ENCODE peak calls at places on chromosomes 13 and 19, in seven cellular contexts. M, Q, X, U, C, O and Z are unnamed samples.

GRCh38 chr13:95509521-95510315 is 42.8 kb upstream of the CLDN10 start:
- DNase-seq in M (peak), Q (peak), X (no peak), U (no peak), C (no peak), O (peak), Z (no peak)

GRCh38 chr19:47371269-47371668 is 22.2 kb downstream of the DHX34 start:
- DNase-seq in M (no peak), Q (no peak), X (no peak), U (no peak), C (no peak), O (no peak), Z (no peak)

GRCh38 chr19:2328401-2329161 is at the start of the genes LSM7 and SPPL2B:
- DNase-seq in M (peak), Q (peak), X (peak), U (peak), C (peak), O (peak), Z (peak)

GRCh38 chr13:96090240-96091101 is 564 bp downstream of the HS6ST3 start:
- DNase-seq in M (peak), Q (no peak), X (peak), U (peak), C (peak), O (no peak), Z (peak)

GRCh38 chr19:6720369-6721112 is at the start of gene C3:
- DNase-seq in M (no peak), Q (no peak), X (peak), U (peak), C (no peak), O (peak), Z (peak)

GRCh38 chr19:45790942-45791341 is 1.7 kb downstream of the DMWD start:
- DNase-seq in M (no peak), Q (no peak), X (no peak), U (no peak), C (no peak), O (no peak), Z (no peak)

GRCh38 chr19:50492303-50493052 is 15.8 kb upstream of the GARIN5A start:
- DNase-seq in M (no peak), Q (peak), X (peak), U (no peak), C (peak), O (no peak), Z (no peak)

GRCh38 chr19:16075430-16076153 is 703 bp upstream of the TPM4 start:
- DNase-seq in M (no peak), Q (no peak), X (no peak), U (no peak), C (peak), O (no peak), Z (no peak)

DNA sequence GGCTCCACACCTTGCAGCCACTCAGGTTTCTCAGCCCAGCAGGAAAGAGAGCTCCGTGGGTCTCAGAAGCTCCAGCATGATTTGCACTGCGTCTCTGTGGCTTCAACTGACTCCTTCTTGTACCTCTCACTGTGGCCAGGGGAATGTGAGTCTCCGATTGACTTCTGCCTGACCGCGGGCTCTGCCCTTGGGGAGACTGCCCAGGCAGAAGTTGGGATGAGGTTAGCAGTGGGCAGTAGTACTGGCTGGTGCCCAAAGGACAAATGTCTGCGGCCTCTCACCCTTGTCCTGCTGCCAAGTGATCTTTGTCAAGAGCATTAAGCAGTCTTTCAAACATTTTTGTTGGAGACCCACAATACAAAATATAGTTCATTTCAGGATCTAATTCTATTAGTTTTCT is 34.4 kb upstream of the FXYD3 start:
- DNase-seq in M (no peak), Q (no peak), X (no peak), U (peak), C (no peak), O (no peak), Z (no peak)
- H3K4me3 ChIP-seq in M (no peak), Q (no peak), X (no peak), U (no peak), C (no peak), O (no peak), Z (no peak)

DNA sequence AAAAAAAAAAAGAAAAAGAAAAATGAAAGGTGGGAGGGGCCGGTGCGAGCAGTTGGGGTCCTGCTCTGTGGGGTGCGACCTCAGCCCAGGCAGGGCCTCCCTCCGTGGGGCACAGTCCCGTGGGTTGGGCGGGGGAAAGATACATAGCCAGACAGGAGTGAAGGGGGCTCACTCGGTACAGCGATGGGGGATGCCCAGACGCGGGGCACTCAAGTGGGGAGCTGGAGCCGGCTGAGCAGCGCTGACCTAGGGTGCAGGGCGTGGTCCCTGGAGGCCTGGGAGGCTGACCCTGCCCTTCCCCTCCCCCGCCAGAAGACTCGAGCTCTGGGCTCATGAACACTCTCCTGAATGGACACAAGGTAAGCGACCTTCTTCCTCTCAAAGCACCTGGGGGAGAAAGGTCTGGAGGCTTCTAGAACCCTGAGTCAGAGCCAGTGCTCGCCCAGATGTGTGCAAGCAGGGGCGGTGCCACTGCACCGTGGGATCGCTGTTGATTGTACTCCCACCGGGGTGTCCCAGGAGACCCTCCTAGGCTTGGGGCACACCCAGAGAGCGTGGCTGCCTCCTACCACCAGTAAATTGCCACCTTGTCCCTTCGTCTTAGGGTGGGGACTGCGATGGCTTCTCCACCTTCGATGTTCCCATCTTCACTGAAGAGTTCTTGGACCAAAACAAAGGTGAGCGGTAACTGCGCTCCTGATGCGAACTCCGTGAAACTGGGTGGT is 3.4 kb downstream of the HMG20B start:
- DNase-seq in M (no peak), Q (no peak), X (no peak), U (no peak), C (no peak), O (no peak), Z (no peak)
- H3K4me3 ChIP-seq in M (no peak), Q (no peak), X (peak), U (no peak), C (peak), O (no peak), Z (peak)

DNA sequence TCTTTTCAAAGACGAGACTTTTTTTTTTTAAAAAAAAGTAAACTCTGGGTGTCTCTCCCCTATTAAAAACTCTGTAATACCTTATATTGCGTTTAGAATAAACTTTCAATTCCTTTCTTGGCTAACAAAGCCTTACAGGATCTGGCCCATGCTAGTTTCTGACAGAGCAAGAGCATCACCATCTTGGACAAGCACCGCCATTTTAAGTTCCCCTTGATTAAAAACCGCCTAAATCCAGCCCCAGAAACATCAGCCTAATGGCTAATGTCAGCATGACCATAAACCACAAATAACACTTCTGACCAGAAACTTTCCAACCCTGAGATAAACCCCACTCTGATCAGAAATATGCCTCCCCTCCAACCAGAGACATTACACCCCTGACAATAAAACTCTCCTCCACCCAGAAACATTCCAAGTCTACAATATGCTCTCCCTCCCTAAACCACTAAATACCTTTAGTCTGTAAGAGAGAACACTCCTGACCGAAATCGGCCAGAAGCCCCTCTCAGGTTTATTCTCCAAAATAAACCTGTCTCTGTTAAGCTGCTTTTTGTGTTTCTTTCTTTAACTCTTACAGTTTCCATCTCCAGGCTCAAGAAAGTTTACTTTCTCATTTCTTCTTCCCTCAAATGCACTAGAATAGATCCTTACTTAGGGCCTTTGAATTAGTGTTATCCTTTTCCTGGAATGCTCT is 1.6 kb upstream of the AKAP11 start:
- DNase-seq in M (no peak), Q (no peak), X (no peak), U (no peak), C (no peak), O (no peak), Z (no peak)
- H3K4me3 ChIP-seq in M (no peak), Q (no peak), X (no peak), U (no peak), C (peak), O (no peak), Z (no peak)

GRCh38 chr19:40057166-40057565 is 1.1 kb upstream of the ZNF780B start:
- DNase-seq in M (no peak), Q (no peak), X (no peak), U (no peak), C (no peak), O (no peak), Z (no peak)
- H3K4me3 ChIP-seq in M (no peak), Q (peak), X (no peak), U (no peak), C (no peak), O (no peak), Z (no peak)